ENCODE peak calls at places on chromosomes 5 and 9, in four cellular contexts. H, Z, I and G are unnamed samples.

GRCh38 chr9:124781967-124782660 is 5.2 kb downstream of the OLFML2A start:
- DNase-seq in I (no peak), H (peak; percentile 22), Z (no peak), G (peak; percentile 36)

GRCh38 chr9:83239787-83240186 is 176.8 kb upstream of the RASEF start:
- DNase-seq in Z (no peak), I (no peak), H (no peak), G (no peak)

GRCh38 chr9:33430942-33431341 is 16.5 kb downstream of the AQP3 start:
- DNase-seq in I (peak; percentile 63), Z (no peak), H (no peak), G (no peak)

GRCh38 chr9:35618854-35619799 is 914 bp upstream of the CD72 start:
- DNase-seq in I (no peak), Z (no peak), H (peak; percentile 40), G (no peak)

GRCh38 chr5:140214831-140215230 is 39.8 kb downstream of the CYSTM1 start:
- DNase-seq in I (no peak), H (peak; percentile 76), Z (no peak), G (no peak)

GRCh38 chr5:28914302-28914701 is 1875.9 kb upstream of the CDH9 start:
- DNase-seq in I (no peak), Z (no peak), H (no peak), G (no peak)

GRCh38 chr5:107135391-107135790 is 535.3 kb downstream of the EFNA5 start:
- DNase-seq in I (no peak), H (no peak), Z (no peak), G (no peak)

GRCh38 chr9:92961627-92962302 is 14.4 kb downstream of the FGD3 start:
- DNase-seq in I (no peak), Z (no peak), H (peak; percentile 26), G (peak; percentile 28)

GRCh38 chr5:111223790-111224560 is at the start of gene CAMK4:
- DNase-seq in I (peak; percentile 77), Z (no peak), H (peak; percentile 46), G (peak; percentile 51)

GRCh38 chr5:39164016-39164415 is 55.3 kb downstream of the FYB1 start:
- DNase-seq in Z (peak; percentile 19), H (no peak), I (no peak), G (no peak)

GRCh38 chr5:181243521-181244307 is at the start of gene RACK1:
- DNase-seq in H (peak; percentile 88), Z (peak; percentile 98), I (peak; percentile 65), G (peak; percentile 88)

GRCh38 chr9:5801739-5802113 is 31.2 kb downstream of the ERMP1 start:
- DNase-seq in Z (no peak), I (no peak), H (no peak), G (no peak)

GRCh38 chr5:74424162-74424868 is 216.2 kb downstream of the ENC1 start:
- DNase-seq in I (no peak), Z (no peak), H (no peak), G (no peak)

GRCh38 chr5:169299651-169300467 is 1.1 kb downstream of the SLIT3 start:
- DNase-seq in I (no peak), Z (peak; percentile 93), H (no peak), G (no peak)

GRCh38 chr5:62284946-62285891 is 20.8 kb upstream of the KIF2A start:
- DNase-seq in Z (no peak), I (peak; percentile 59), H (no peak), G (no peak)

GRCh38 chr5:81856948-81857928 is 106.3 kb upstream of the SSBP2 start:
- DNase-seq in Z (no peak), H (peak; percentile 55), I (no peak), G (peak; percentile 72)

GRCh38 chr9:38724749-38725148 is 4.8 kb upstream of the FAM240B start:
- DNase-seq in I (no peak), H (no peak), Z (no peak), G (no peak)

GRCh38 chr5:79070002-79070567 is 518 bp downstream of the BHMT2 start:
- DNase-seq in H (no peak), Z (no peak), I (no peak), G (no peak)

GRCh38 chr9:105694848-105695581 is 674 bp downstream of the TMEM38B start:
- DNase-seq in H (peak; percentile 60), Z (no peak), I (peak; percentile 73), G (no peak)
- TF ChIP-seq POLR2AphosphoS5 in H (peak; percentile 72), Z (no peak), I (peak; percentile 21), G (peak; percentile 77)

DNA sequence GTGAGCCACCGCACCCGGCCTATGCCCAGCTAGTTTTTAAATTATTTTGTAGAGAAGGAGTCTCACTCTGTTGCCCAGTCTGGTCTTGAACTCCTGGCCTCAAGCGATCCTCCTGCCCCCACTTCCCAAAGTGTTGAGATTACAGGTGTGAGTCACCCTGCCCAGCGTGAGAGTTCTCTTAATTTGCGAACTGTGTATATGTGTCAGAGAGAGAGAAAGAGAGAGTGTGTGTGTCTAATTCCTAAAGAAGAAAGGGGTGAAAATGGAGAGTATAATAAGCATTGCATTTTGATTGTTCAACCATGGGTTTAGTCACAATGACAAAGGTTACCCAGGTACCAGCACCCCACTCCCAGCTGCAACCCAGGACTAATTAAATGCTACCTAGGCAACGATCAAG is 16.5 kb downstream of the MAP1B start:
- DNase-seq in I (no peak), H (no peak), Z (no peak), G (no peak)
- H3K4me1 ChIP-seq in I (no peaks in the 10 kb centered on the region), H (peaks cover 47% of the 10 kb centered on the region), Z (peaks cover 5% of the 10 kb centered on the region), G (no peaks in the 10 kb centered on the region)

DNA sequence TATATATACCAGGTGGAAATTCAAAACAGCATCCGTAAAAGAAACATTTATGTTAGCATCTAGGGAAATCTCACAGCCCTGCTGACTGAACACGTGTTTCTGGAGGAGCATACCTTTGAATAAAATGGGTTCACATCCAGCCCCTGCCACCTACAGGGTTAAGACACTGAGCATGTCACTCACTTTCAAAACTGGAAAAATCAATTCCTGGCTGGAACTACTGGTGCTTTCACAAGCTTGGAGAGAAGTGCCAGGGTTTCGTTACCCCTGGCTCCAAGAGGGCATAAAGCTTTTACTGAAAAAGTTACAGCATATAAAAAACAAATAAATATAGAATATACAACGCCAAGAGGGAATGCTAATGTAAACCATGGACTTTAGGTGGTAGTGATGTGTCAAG is 48.0 kb downstream of the SERINC5 start:
- DNase-seq in Z (no peak), I (no peak), H (no peak), G (no peak)
- H3K9me3 ChIP-seq in Z (no peaks in the 10 kb centered on the region), I (no peaks in the 10 kb centered on the region), H (no peaks in the 10 kb centered on the region), G (no peaks in the 10 kb centered on the region)

GRCh38 chr9:127979333-127980055 is 1.3 kb downstream of the EEIG1 start:
- DNase-seq in Z (no peak), H (peak; percentile 54), I (peak; percentile 55), G (no peak)
- TF ChIP-seq POLR2AphosphoS5 in Z (peak; percentile 22), H (peak; percentile 16), I (no peak), G (no peak)

GRCh38 chr9:131690950-131691573 is 48.8 kb downstream of the RAPGEF1 start:
- DNase-seq in H (no peak), I (no peak), Z (no peak), G (no peak)
- H3K4me1 ChIP-seq in H (peaks cover 59% of the 10 kb centered on the region), I (no peaks in the 10 kb centered on the region), Z (peaks cover 46% of the 10 kb centered on the region), G (no peaks in the 10 kb centered on the region)

GRCh38 chr5:9033524-9033923 is 512.4 kb downstream of the SEMA5A start:
- DNase-seq in I (no peak), Z (no peak), H (no peak), G (no peak)
- H3K9me3 ChIP-seq in I (no peaks in the 10 kb centered on the region), Z (no peaks in the 10 kb centered on the region), H (no peaks in the 10 kb centered on the region), G (no peaks in the 10 kb centered on the region)

GRCh38 chr9:108234811-108235210 is 621.0 kb downstream of the ACTL7B start:
- DNase-seq in H (no peak), Z (no peak), I (no peak), G (no peak)

GRCh38 chr9:108241384-108241783 is 614.4 kb downstream of the ACTL7B start:
- DNase-seq in I (no peak), Z (no peak), H (no peak), G (no peak)

GRCh38 chr9:108235599-108235998 is 620.2 kb downstream of the ACTL7B start:
- DNase-seq in Z (no peak), H (no peak), I (no peak), G (no peak)
- TF ChIP-seq POLR2AphosphoS5 in Z (no peak), H (no peak), I (no peak), G (no peak)

GRCh38 chr5:143329843-143330242 is 73.6 kb downstream of the NR3C1 start:
- DNase-seq in H (no peak), I (no peak), Z (no peak), G (no peak)

GRCh38 chr5:143331956-143332355 is 71.5 kb downstream of the NR3C1 start:
- DNase-seq in Z (no peak), I (no peak), H (no peak), G (no peak)

GRCh38 chr5:143322931-143323330 is 80.6 kb downstream of the NR3C1 start:
- DNase-seq in H (no peak), I (no peak), Z (no peak), G (no peak)

DNA sequence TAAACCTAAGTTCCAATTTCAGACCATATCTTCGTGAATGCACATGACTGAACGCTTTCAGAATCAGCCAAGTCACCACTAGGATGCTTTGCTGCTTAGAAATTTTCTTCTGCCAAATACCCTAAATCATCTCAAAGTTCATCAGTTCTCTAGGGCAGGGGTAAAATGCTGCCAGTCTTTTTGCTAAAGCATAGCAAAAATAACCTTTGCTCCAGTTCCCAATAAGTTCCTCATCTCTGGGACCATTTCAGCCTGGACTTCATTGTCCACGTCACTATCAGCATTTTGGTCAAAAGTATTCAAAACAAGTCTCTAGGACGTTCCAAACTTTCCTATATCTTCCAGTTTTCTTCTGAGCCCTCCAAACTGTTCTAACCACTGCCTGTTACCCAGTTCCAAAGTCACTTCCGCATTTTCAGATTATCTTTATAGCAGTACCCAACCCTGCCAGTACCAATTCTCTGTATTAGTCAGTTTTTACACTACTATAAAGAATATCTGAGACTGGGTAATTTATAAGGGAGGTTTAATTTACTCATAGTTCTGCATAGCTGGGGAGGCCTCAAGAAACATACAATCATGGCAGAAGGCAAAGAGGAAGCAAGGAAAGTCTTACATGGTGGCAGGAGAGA is 74.8 kb downstream of the NR3C1 start:
- DNase-seq in H (no peak), Z (no peak), I (no peak), G (no peak)
- H3K4me1 ChIP-seq in H (peaks cover 45% of the 10 kb centered on the region), Z (peaks cover 11% of the 10 kb centered on the region), I (no peaks in the 10 kb centered on the region), G (no peaks in the 10 kb centered on the region)

GRCh38 chr9:8261737-8262136 is 462.2 kb upstream of the DMAC1 start:
- DNase-seq in Z (no peak), I (no peak), H (no peak), G (no peak)
- H3K9me3 ChIP-seq in Z (no peaks in the 10 kb centered on the region), I (no peaks in the 10 kb centered on the region), H (no peaks in the 10 kb centered on the region), G (no peaks in the 10 kb centered on the region)